ENCODE peak calls at places on chromosomes 16 and 17, in nine cellular contexts. One of them, this sample, is unnamed.

GRCh38 chr17:70137451-70138230 is 31.7 kb upstream of the KCNJ2 start:
- DNase-seq in aorta: peak; percentile 58
- DNase-seq in psoas muscle: peak; percentile 61
- DNase-seq in breast epithelium: peak; percentile 76
- DNase-seq in neural progenitor cell: no peak
- DNase-seq in keratinocyte: peak; percentile 25
- DNase-seq in fibroblast of lung: peak; percentile 96
- DNase-seq in transverse colon: peak; percentile 32
- DNase-seq in gastrocnemius medialis: peak; percentile 94
- DNase-seq in this sample: no peak

GRCh38 chr16:83862661-83863060 is 36.3 kb upstream of the MLYCD start:
- DNase-seq in aorta: no peak
- DNase-seq in psoas muscle: no peak
- DNase-seq in breast epithelium: no peak
- DNase-seq in neural progenitor cell: no peak
- DNase-seq in keratinocyte: no peak
- DNase-seq in fibroblast of lung: no peak
- DNase-seq in transverse colon: no peak
- DNase-seq in gastrocnemius medialis: no peak
- DNase-seq in this sample: no peak

GRCh38 chr17:70855401-70856054 is 686.2 kb downstream of the KCNJ2 start:
- DNase-seq in aorta: no peak
- DNase-seq in psoas muscle: no peak
- DNase-seq in breast epithelium: no peak
- DNase-seq in neural progenitor cell: no peak
- DNase-seq in keratinocyte: no peak
- DNase-seq in fibroblast of lung: peak; percentile 75
- DNase-seq in transverse colon: no peak
- DNase-seq in gastrocnemius medialis: no peak
- DNase-seq in this sample: no peak

GRCh38 chr17:73043686-73044581 is 48.6 kb downstream of the SLC39A11 start:
- DNase-seq in aorta: no peak
- DNase-seq in psoas muscle: no peak
- DNase-seq in breast epithelium: no peak
- DNase-seq in neural progenitor cell: no peak
- DNase-seq in keratinocyte: no peak
- DNase-seq in fibroblast of lung: peak; percentile 67
- DNase-seq in transverse colon: no peak
- DNase-seq in gastrocnemius medialis: no peak
- DNase-seq in this sample: no peak

GRCh38 chr17:77186141-77186604 is 45.4 kb downstream of the SEC14L1 start:
- DNase-seq in aorta: no peak
- DNase-seq in psoas muscle: no peak
- DNase-seq in breast epithelium: no peak
- DNase-seq in neural progenitor cell: no peak
- DNase-seq in keratinocyte: no peak
- DNase-seq in fibroblast of lung: no peak
- DNase-seq in transverse colon: no peak
- DNase-seq in gastrocnemius medialis: no peak
- DNase-seq in this sample: no peak

GRCh38 chr16:88941051-88941932 is 35.7 kb downstream of the CBFA2T3 start:
- DNase-seq in aorta: peak; percentile 24
- DNase-seq in psoas muscle: peak; percentile 14
- DNase-seq in breast epithelium: no peak
- DNase-seq in neural progenitor cell: peak; percentile 68
- DNase-seq in keratinocyte: no peak
- DNase-seq in fibroblast of lung: no peak
- DNase-seq in transverse colon: peak; percentile 47
- DNase-seq in gastrocnemius medialis: no peak
- DNase-seq in this sample: no peak

GRCh38 chr16:55297910-55298175 is 26.2 kb upstream of the IRX6 start:
- DNase-seq in aorta: no peak
- DNase-seq in psoas muscle: no peak
- DNase-seq in breast epithelium: no peak
- DNase-seq in neural progenitor cell: no peak
- DNase-seq in keratinocyte: peak; percentile 23
- DNase-seq in fibroblast of lung: peak; percentile 57
- DNase-seq in transverse colon: no peak
- DNase-seq in gastrocnemius medialis: no peak
- DNase-seq in this sample: no peak

GRCh38 chr16:87222335-87222734 is 94.9 kb downstream of the C16orf95 start:
- DNase-seq in aorta: no peak
- DNase-seq in psoas muscle: no peak
- DNase-seq in breast epithelium: no peak
- DNase-seq in neural progenitor cell: no peak
- DNase-seq in keratinocyte: no peak
- DNase-seq in fibroblast of lung: no peak
- DNase-seq in transverse colon: no peak
- DNase-seq in gastrocnemius medialis: no peak
- DNase-seq in this sample: no peak

GRCh38 chr17:46157443-46158107 is 35.7 kb downstream of the KANSL1 start:
- DNase-seq in aorta: no peak
- DNase-seq in psoas muscle: no peak
- DNase-seq in breast epithelium: no peak
- DNase-seq in neural progenitor cell: no peak
- DNase-seq in keratinocyte: no peak
- DNase-seq in fibroblast of lung: peak; percentile 75
- DNase-seq in transverse colon: no peak
- DNase-seq in gastrocnemius medialis: no peak
- DNase-seq in this sample: no peak

GRCh38 chr16:53201900-53202299 is 147.1 kb downstream of the CHD9 start:
- DNase-seq in aorta: no peak
- DNase-seq in psoas muscle: no peak
- DNase-seq in breast epithelium: no peak
- DNase-seq in neural progenitor cell: no peak
- DNase-seq in keratinocyte: no peak
- DNase-seq in fibroblast of lung: no peak
- DNase-seq in transverse colon: no peak
- DNase-seq in gastrocnemius medialis: no peak
- DNase-seq in this sample: no peak

GRCh38 chr16:86895609-86896008 is 317.3 kb downstream of the FOXL1 start:
- DNase-seq in aorta: peak; percentile 25
- DNase-seq in psoas muscle: no peak
- DNase-seq in breast epithelium: no peak
- DNase-seq in neural progenitor cell: no peak
- DNase-seq in keratinocyte: no peak
- DNase-seq in fibroblast of lung: no peak
- DNase-seq in transverse colon: no peak
- DNase-seq in gastrocnemius medialis: no peak
- DNase-seq in this sample: no peak

GRCh38 chr17:38672788-38673713 is 1.7 kb downstream of the EPOP start:
- DNase-seq in aorta: no peak
- DNase-seq in psoas muscle: no peak
- DNase-seq in breast epithelium: no peak
- DNase-seq in neural progenitor cell: peak; percentile 50
- DNase-seq in keratinocyte: no peak
- DNase-seq in fibroblast of lung: no peak
- DNase-seq in transverse colon: no peak
- DNase-seq in gastrocnemius medialis: no peak
- DNase-seq in this sample: no peak

GRCh38 chr16:89343501-89344291 is 126.2 kb downstream of the ZNF778 start:
- DNase-seq in aorta: peak; percentile 37
- DNase-seq in psoas muscle: no peak
- DNase-seq in breast epithelium: no peak
- DNase-seq in neural progenitor cell: no peak
- DNase-seq in keratinocyte: no peak
- DNase-seq in fibroblast of lung: peak; percentile 73
- DNase-seq in transverse colon: peak; percentile 40
- DNase-seq in gastrocnemius medialis: no peak
- DNase-seq in this sample: no peak

GRCh38 chr16:89093602-89094251 is at the start of gene ACSF3:
- DNase-seq in aorta: peak; percentile 79
- DNase-seq in psoas muscle: peak; percentile 74
- DNase-seq in breast epithelium: no peak
- DNase-seq in neural progenitor cell: peak; percentile 65
- DNase-seq in keratinocyte: no peak
- DNase-seq in fibroblast of lung: peak; percentile 50
- DNase-seq in transverse colon: peak; percentile 65
- DNase-seq in gastrocnemius medialis: peak; percentile 55
- DNase-seq in this sample: peak; percentile 58

GRCh38 chr16:85940214-85940613 is 41.3 kb downstream of the IRF8 start:
- DNase-seq in aorta: no peak
- DNase-seq in psoas muscle: no peak
- DNase-seq in breast epithelium: no peak
- DNase-seq in neural progenitor cell: no peak
- DNase-seq in keratinocyte: no peak
- DNase-seq in fibroblast of lung: peak; percentile 4
- DNase-seq in transverse colon: no peak
- DNase-seq in gastrocnemius medialis: no peak
- DNase-seq in this sample: no peak

GRCh38 chr16:59865071-59865671 is 1131.1 kb upstream of the GOT2 start:
- DNase-seq in aorta: no peak
- DNase-seq in psoas muscle: no peak
- DNase-seq in breast epithelium: no peak
- DNase-seq in neural progenitor cell: no peak
- DNase-seq in keratinocyte: no peak
- DNase-seq in fibroblast of lung: peak; percentile 52
- DNase-seq in transverse colon: no peak
- DNase-seq in gastrocnemius medialis: no peak
- DNase-seq in this sample: no peak

GRCh38 chr17:37388266-37388665 is 12.5 kb downstream of the C17orf78 start:
- DNase-seq in aorta: no peak
- DNase-seq in psoas muscle: no peak
- DNase-seq in breast epithelium: no peak
- DNase-seq in neural progenitor cell: no peak
- DNase-seq in keratinocyte: no peak
- DNase-seq in fibroblast of lung: peak; percentile 68
- DNase-seq in transverse colon: no peak
- DNase-seq in gastrocnemius medialis: no peak
- DNase-seq in this sample: no peak

GRCh38 chr17:58279016-58279671 is 1.6 kb downstream of the MPO start:
- DNase-seq in aorta: peak; percentile 67
- DNase-seq in psoas muscle: peak; percentile 70
- DNase-seq in breast epithelium: no peak
- DNase-seq in neural progenitor cell: no peak
- DNase-seq in keratinocyte: no peak
- DNase-seq in fibroblast of lung: peak; percentile 20
- DNase-seq in transverse colon: peak; percentile 23
- DNase-seq in gastrocnemius medialis: peak; percentile 45
- DNase-seq in this sample: no peak

GRCh38 chr17:56350592-56350991 is 197.3 kb downstream of the ANKFN1 start:
- DNase-seq in aorta: no peak
- DNase-seq in psoas muscle: no peak
- DNase-seq in breast epithelium: no peak
- DNase-seq in neural progenitor cell: no peak
- DNase-seq in keratinocyte: no peak
- DNase-seq in fibroblast of lung: no peak
- DNase-seq in transverse colon: no peak
- DNase-seq in gastrocnemius medialis: no peak
- DNase-seq in this sample: no peak

DNA sequence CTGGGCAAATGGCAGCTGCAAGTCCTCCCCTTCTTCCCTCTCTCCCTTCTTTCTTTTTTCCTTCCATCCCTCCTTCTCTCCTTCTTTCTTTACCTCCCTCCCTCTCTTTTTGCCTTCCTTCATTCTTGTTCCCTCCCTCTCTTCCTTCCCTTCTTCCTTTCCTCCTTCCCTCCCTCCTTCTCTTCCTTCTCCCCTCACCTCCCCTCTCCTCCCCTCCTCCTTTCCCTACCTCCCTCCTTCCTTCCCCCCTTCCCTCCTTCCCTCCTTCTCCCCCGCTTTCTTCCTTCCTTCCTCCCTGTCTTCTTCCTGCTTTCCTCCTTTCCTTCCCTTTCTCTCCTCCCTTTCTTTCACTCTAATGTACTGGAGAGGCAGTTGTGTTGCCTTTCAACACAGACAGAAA is 110.8 kb upstream of the SALL1 start:
- DNase-seq in aorta: no peak
- DNase-seq in psoas muscle: no peak
- DNase-seq in breast epithelium: no peak
- DNase-seq in neural progenitor cell: no peak
- DNase-seq in keratinocyte: no peak
- DNase-seq in fibroblast of lung: no peak
- DNase-seq in transverse colon: no peak
- DNase-seq in gastrocnemius medialis: no peak
- DNase-seq in this sample: no peak
- H3K9me3 ChIP-seq in aorta: no peaks in the 10 kb centered on the region
- H3K9me3 ChIP-seq in psoas muscle: no peaks in the 10 kb centered on the region
- H3K9me3 ChIP-seq in breast epithelium: peaks cover 7% of the 10 kb centered on the region
- H3K9me3 ChIP-seq in neural progenitor cell: no peaks in the 10 kb centered on the region
- H3K9me3 ChIP-seq in keratinocyte: no peaks in the 10 kb centered on the region
- H3K9me3 ChIP-seq in fibroblast of lung: no peaks in the 10 kb centered on the region
- H3K9me3 ChIP-seq in transverse colon: no peaks in the 10 kb centered on the region
- H3K9me3 ChIP-seq in gastrocnemius medialis: no peaks in the 10 kb centered on the region
- H3K9me3 ChIP-seq in this sample: no peaks in the 10 kb centered on the region

DNA sequence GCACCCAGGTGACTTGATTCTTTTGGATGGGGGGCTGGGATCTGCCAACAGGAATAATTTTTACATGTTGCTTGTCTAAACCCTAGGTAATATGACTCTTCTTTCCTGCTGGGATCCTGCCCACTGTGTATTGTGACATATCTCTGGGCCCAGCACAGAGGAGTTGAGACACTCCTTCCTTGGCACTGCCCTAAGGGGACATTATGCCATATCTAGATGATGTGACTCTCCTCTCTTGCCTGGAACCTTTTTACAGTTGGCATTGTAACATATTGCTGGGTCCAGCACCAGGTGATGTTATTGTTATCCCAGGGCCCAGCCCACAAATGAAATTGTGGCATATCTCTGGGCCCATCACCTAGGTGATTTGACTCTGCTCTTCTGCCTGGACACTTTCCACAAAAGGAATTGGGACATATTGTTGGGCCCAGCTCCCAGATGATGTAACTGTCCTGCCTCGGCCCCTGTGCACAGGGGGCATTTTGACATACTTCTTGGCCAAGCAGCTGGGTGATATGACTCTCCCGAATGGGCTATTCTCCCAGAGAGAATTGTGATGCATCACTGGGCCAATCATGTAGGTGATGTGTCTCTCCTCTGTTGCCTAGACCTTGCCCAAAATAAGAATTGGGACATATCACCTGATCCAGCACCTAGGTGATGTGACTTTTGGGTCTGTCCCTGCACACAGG is 1837.7 kb downstream of the TP53TG3F start:
- DNase-seq in aorta: no peak
- DNase-seq in psoas muscle: no peak
- DNase-seq in breast epithelium: no peak
- DNase-seq in neural progenitor cell: no peak
- DNase-seq in keratinocyte: no peak
- DNase-seq in fibroblast of lung: no peak
- DNase-seq in transverse colon: no peak
- DNase-seq in gastrocnemius medialis: peak; percentile 25
- DNase-seq in this sample: no peak
- H3K9me3 ChIP-seq in aorta: peaks cover 2% of the 10 kb centered on the region
- H3K9me3 ChIP-seq in psoas muscle: no peaks in the 10 kb centered on the region
- H3K9me3 ChIP-seq in breast epithelium: no peaks in the 10 kb centered on the region
- H3K9me3 ChIP-seq in neural progenitor cell: peaks cover 2% of the 10 kb centered on the region
- H3K9me3 ChIP-seq in keratinocyte: no peaks in the 10 kb centered on the region
- H3K9me3 ChIP-seq in fibroblast of lung: no peaks in the 10 kb centered on the region
- H3K9me3 ChIP-seq in transverse colon: peaks cover 5% of the 10 kb centered on the region
- H3K9me3 ChIP-seq in gastrocnemius medialis: no peaks in the 10 kb centered on the region
- H3K9me3 ChIP-seq in this sample: no peaks in the 10 kb centered on the region

GRCh38 chr16:68564367-68564985 is 25.4 kb downstream of the ZFP90 start:
- DNase-seq in aorta: no peak
- DNase-seq in psoas muscle: no peak
- DNase-seq in breast epithelium: no peak
- DNase-seq in neural progenitor cell: peak; percentile 5
- DNase-seq in keratinocyte: no peak
- DNase-seq in fibroblast of lung: peak; percentile 32
- DNase-seq in transverse colon: no peak
- DNase-seq in gastrocnemius medialis: no peak
- DNase-seq in this sample: no peak
- H3K9me3 ChIP-seq in aorta: peaks cover 36% of the 10 kb centered on the region
- H3K9me3 ChIP-seq in psoas muscle: peaks cover 95% of the 10 kb centered on the region
- H3K9me3 ChIP-seq in breast epithelium: peaks cover 96% of the 10 kb centered on the region
- H3K9me3 ChIP-seq in neural progenitor cell: peaks cover 85% of the 10 kb centered on the region
- H3K9me3 ChIP-seq in keratinocyte: peaks cover 29% of the 10 kb centered on the region
- H3K9me3 ChIP-seq in fibroblast of lung: peaks cover 8% of the 10 kb centered on the region
- H3K9me3 ChIP-seq in transverse colon: peaks cover 99% of the 10 kb centered on the region
- H3K9me3 ChIP-seq in gastrocnemius medialis: peaks cover 79% of the 10 kb centered on the region
- H3K9me3 ChIP-seq in this sample: peaks cover 46% of the 10 kb centered on the region

GRCh38 chr16:1680361-1680760 is 2.3 kb downstream of the JPT2 start:
- DNase-seq in aorta: no peak
- DNase-seq in psoas muscle: no peak
- DNase-seq in breast epithelium: no peak
- DNase-seq in neural progenitor cell: peak; percentile 9
- DNase-seq in keratinocyte: no peak
- DNase-seq in fibroblast of lung: no peak
- DNase-seq in transverse colon: no peak
- DNase-seq in gastrocnemius medialis: no peak
- DNase-seq in this sample: no peak
- H3K9me3 ChIP-seq in aorta: no peaks in the 10 kb centered on the region
- H3K9me3 ChIP-seq in psoas muscle: no peaks in the 10 kb centered on the region
- H3K9me3 ChIP-seq in breast epithelium: no peaks in the 10 kb centered on the region
- H3K9me3 ChIP-seq in neural progenitor cell: no peaks in the 10 kb centered on the region
- H3K9me3 ChIP-seq in keratinocyte: no peaks in the 10 kb centered on the region
- H3K9me3 ChIP-seq in fibroblast of lung: no peaks in the 10 kb centered on the region
- H3K9me3 ChIP-seq in transverse colon: no peaks in the 10 kb centered on the region
- H3K9me3 ChIP-seq in gastrocnemius medialis: no peaks in the 10 kb centered on the region
- H3K9me3 ChIP-seq in this sample: no peaks in the 10 kb centered on the region

This sample was measured in T-helper 17 cell.